ENCODE peak calls at places on chromosomes 2 and 18, in six cellular contexts. One of them, this sample, is unnamed.

GRCh38 chr18:5145168-5145857 is 51.7 kb downstream of the AKAIN1 start:
- DNase-seq in OCI-LY7: no peak
- DNase-seq in fibroblast of lung: no peak
- DNase-seq in hepatocyte: no peak
- DNase-seq in K562: no peak
- DNase-seq in H9: no peak
- DNase-seq in this sample: no peak

GRCh38 chr18:5842653-5843052 is 52.7 kb downstream of the TMEM200C start:
- DNase-seq in K562: no peak
- DNase-seq in OCI-LY7: no peak
- DNase-seq in H9: no peak
- DNase-seq in fibroblast of lung: no peak
- DNase-seq in hepatocyte: no peak
- DNase-seq in this sample: no peak

GRCh38 chr2:42254186-42254911 is 85.2 kb downstream of the EML4 start:
- DNase-seq in K562: no peak
- DNase-seq in hepatocyte: no peak
- DNase-seq in H9: no peak
- DNase-seq in fibroblast of lung: no peak
- DNase-seq in OCI-LY7: peak; percentile 22
- DNase-seq in this sample: no peak

GRCh38 chr2:42935692-42936631 is 143.6 kb upstream of the HAAO start:
- DNase-seq in fibroblast of lung: no peak
- DNase-seq in hepatocyte: no peak
- DNase-seq in K562: no peak
- DNase-seq in H9: no peak
- DNase-seq in OCI-LY7: no peak
- DNase-seq in this sample: no peak

GRCh38 chr2:238009563-238009962 is 42.7 kb downstream of the UBE2F start:
- DNase-seq in fibroblast of lung: no peak
- DNase-seq in H9: no peak
- DNase-seq in K562: no peak
- DNase-seq in hepatocyte: no peak
- DNase-seq in OCI-LY7: no peak
- DNase-seq in this sample: no peak

GRCh38 chr2:113966171-113966570 is 76.3 kb downstream of the ACTR3 start:
- DNase-seq in H9: no peak
- DNase-seq in fibroblast of lung: no peak
- DNase-seq in OCI-LY7: no peak
- DNase-seq in K562: no peak
- DNase-seq in hepatocyte: no peak
- DNase-seq in this sample: no peak

GRCh38 chr2:195320416-195320973 is 336.5 kb upstream of the SLC39A10 start:
- DNase-seq in OCI-LY7: no peak
- DNase-seq in fibroblast of lung: no peak
- DNase-seq in H9: no peak
- DNase-seq in K562: no peak
- DNase-seq in hepatocyte: no peak
- DNase-seq in this sample: no peak

GRCh38 chr2:37543967-37544366 is 127.5 kb downstream of the CDC42EP3 start:
- DNase-seq in H9: no peak
- DNase-seq in K562: no peak
- DNase-seq in hepatocyte: no peak
- DNase-seq in OCI-LY7: no peak
- DNase-seq in fibroblast of lung: no peak
- DNase-seq in this sample: no peak

GRCh38 chr2:219041252-219041651 is at the start of gene CFAP65:
- DNase-seq in hepatocyte: peak; percentile 53
- DNase-seq in K562: peak; percentile 12
- DNase-seq in H9: peak; percentile 71
- DNase-seq in fibroblast of lung: peak; percentile 66
- DNase-seq in OCI-LY7: no peak
- DNase-seq in this sample: peak; percentile 40

GRCh38 chr2:100785621-100786296 is 34.2 kb upstream of the NPAS2 start:
- DNase-seq in OCI-LY7: no peak
- DNase-seq in K562: no peak
- DNase-seq in fibroblast of lung: no peak
- DNase-seq in hepatocyte: no peak
- DNase-seq in H9: no peak
- DNase-seq in this sample: no peak

GRCh38 chr18:24114924-24115549 is 23.8 kb upstream of the CABYR start:
- DNase-seq in H9: no peak
- DNase-seq in fibroblast of lung: peak; percentile 21
- DNase-seq in K562: no peak
- DNase-seq in hepatocyte: no peak
- DNase-seq in OCI-LY7: no peak
- DNase-seq in this sample: no peak

GRCh38 chr2:168189835-168190426 is 57.5 kb downstream of the STK39 start:
- DNase-seq in fibroblast of lung: peak; percentile 28
- DNase-seq in H9: no peak
- DNase-seq in hepatocyte: peak; percentile 34
- DNase-seq in OCI-LY7: no peak
- DNase-seq in K562: no peak
- DNase-seq in this sample: peak; percentile 53

GRCh38 chr18:27922780-27923179 is 254.2 kb downstream of the CDH2 start:
- DNase-seq in K562: no peak
- DNase-seq in OCI-LY7: no peak
- DNase-seq in fibroblast of lung: no peak
- DNase-seq in hepatocyte: no peak
- DNase-seq in H9: no peak
- DNase-seq in this sample: no peak

GRCh38 chr2:235206980-235207579 is 255.3 kb downstream of the SH3BP4 start:
- DNase-seq in K562: no peak
- DNase-seq in OCI-LY7: peak; percentile 42
- DNase-seq in hepatocyte: no peak
- DNase-seq in fibroblast of lung: no peak
- DNase-seq in H9: no peak
- DNase-seq in this sample: no peak

GRCh38 chr2:138157372-138157771 is 193.1 kb downstream of the HNMT start:
- DNase-seq in OCI-LY7: no peak
- DNase-seq in H9: no peak
- DNase-seq in fibroblast of lung: no peak
- DNase-seq in K562: no peak
- DNase-seq in hepatocyte: no peak
- DNase-seq in this sample: no peak

GRCh38 chr2:233244818-233245217 is 6.7 kb upstream of the ATG16L1 start:
- DNase-seq in K562: no peak
- DNase-seq in OCI-LY7: no peak
- DNase-seq in fibroblast of lung: no peak
- DNase-seq in H9: no peak
- DNase-seq in hepatocyte: no peak
- DNase-seq in this sample: no peak

GRCh38 chr2:37340637-37341036 is 3.8 kb upstream of the QPCT start:
- DNase-seq in H9: no peak
- DNase-seq in fibroblast of lung: no peak
- DNase-seq in hepatocyte: no peak
- DNase-seq in K562: no peak
- DNase-seq in OCI-LY7: no peak
- DNase-seq in this sample: no peak

GRCh38 chr2:121008978-121009377 is 273.3 kb downstream of the GLI2 start:
- DNase-seq in hepatocyte: no peak
- DNase-seq in OCI-LY7: peak; percentile 3
- DNase-seq in K562: no peak
- DNase-seq in H9: peak; percentile 68
- DNase-seq in fibroblast of lung: peak; percentile 5
- DNase-seq in this sample: no peak

GRCh38 chr2:121006783-121007489 is 271.3 kb downstream of the GLI2 start:
- DNase-seq in hepatocyte: no peak
- DNase-seq in K562: no peak
- DNase-seq in OCI-LY7: no peak
- DNase-seq in fibroblast of lung: no peak
- DNase-seq in H9: no peak
- DNase-seq in this sample: no peak

GRCh38 chr2:121005512-121005911 is 269.8 kb downstream of the GLI2 start:
- DNase-seq in H9: no peak
- DNase-seq in hepatocyte: no peak
- DNase-seq in K562: no peak
- DNase-seq in OCI-LY7: no peak
- DNase-seq in fibroblast of lung: no peak
- DNase-seq in this sample: no peak

GRCh38 chr2:121004950-121005349 is 269.3 kb downstream of the GLI2 start:
- DNase-seq in fibroblast of lung: no peak
- DNase-seq in OCI-LY7: no peak
- DNase-seq in hepatocyte: no peak
- DNase-seq in K562: no peak
- DNase-seq in H9: no peak
- DNase-seq in this sample: no peak

DNA sequence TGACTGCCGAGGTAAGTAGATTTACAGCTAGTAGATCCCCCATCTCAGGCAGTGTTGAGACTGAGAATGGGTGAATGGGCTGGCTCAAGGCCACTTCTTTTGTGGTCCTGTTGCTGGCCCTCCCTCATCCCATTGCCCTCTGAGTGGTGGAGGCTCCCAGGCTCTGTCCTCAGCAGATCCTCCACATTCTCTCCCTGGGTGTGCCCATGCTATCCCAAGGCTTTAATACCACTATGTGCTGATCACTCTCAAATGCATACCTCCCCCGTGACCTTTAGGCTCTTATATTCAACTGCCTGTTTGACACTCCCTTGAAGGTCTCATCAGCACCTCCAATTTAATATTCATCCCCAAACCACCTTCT is 271.8 kb downstream of the GLI2 start:
- DNase-seq in K562: no peak
- DNase-seq in hepatocyte: no peak
- DNase-seq in H9: no peak
- DNase-seq in fibroblast of lung: no peak
- DNase-seq in OCI-LY7: no peak
- DNase-seq in this sample: no peak
- H2AFZ ChIP-seq in K562: no peak overlapping the region
- H2AFZ ChIP-seq in hepatocyte: no peak overlapping the region
- H2AFZ ChIP-seq in H9: no peak overlapping the region
- H2AFZ ChIP-seq in fibroblast of lung: no peak overlapping the region
- H2AFZ ChIP-seq in OCI-LY7: no peak overlapping the region
- H2AFZ ChIP-seq in this sample: no peak overlapping the region

GRCh38 chr2:225104971-225105370 is 62.7 kb upstream of the DOCK10 start:
- DNase-seq in fibroblast of lung: no peak
- DNase-seq in hepatocyte: no peak
- DNase-seq in H9: no peak
- DNase-seq in OCI-LY7: no peak
- DNase-seq in K562: no peak
- DNase-seq in this sample: no peak

GRCh38 chr2:225104321-225104720 is 62.1 kb upstream of the DOCK10 start:
- DNase-seq in OCI-LY7: no peak
- DNase-seq in hepatocyte: no peak
- DNase-seq in K562: no peak
- DNase-seq in fibroblast of lung: no peak
- DNase-seq in H9: no peak
- DNase-seq in this sample: peak; percentile 8

GRCh38 chr2:225100856-225101294 is 58.6 kb upstream of the DOCK10 start:
- DNase-seq in H9: no peak
- DNase-seq in hepatocyte: peak; percentile 5
- DNase-seq in OCI-LY7: no peak
- DNase-seq in fibroblast of lung: peak; percentile 87
- DNase-seq in K562: no peak
- DNase-seq in this sample: peak; percentile 57

GRCh38 chr2:225100269-225100668 is 58.0 kb upstream of the DOCK10 start:
- DNase-seq in fibroblast of lung: no peak
- DNase-seq in K562: no peak
- DNase-seq in H9: no peak
- DNase-seq in OCI-LY7: no peak
- DNase-seq in hepatocyte: no peak
- DNase-seq in this sample: peak; percentile 12

DNA sequence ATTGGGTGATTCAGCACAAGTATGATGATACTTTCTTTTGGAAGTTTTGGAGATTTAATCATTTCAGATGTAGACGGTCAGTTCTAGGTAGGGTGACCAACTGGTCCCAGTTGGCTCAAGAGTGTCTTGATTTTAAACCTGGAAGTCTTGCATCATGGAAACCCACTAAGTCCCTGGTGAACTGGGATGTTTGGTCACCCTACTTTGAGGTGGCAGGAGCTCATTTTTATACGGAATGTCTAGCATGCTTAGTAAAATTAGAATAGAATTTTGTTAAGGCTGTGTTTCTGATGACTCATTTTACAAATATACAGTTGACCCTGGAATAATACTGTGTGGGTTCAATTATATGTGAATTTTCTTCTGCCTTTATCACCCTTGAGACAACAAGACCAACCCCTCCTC is 61.5 kb upstream of the DOCK10 start:
- DNase-seq in K562: no peak
- DNase-seq in OCI-LY7: no peak
- DNase-seq in hepatocyte: no peak
- DNase-seq in H9: no peak
- DNase-seq in fibroblast of lung: peak; percentile 34
- DNase-seq in this sample: peak; percentile 24
- H2AFZ ChIP-seq in K562: no peak overlapping the region
- H2AFZ ChIP-seq in OCI-LY7: no peak overlapping the region
- H2AFZ ChIP-seq in hepatocyte: no peak overlapping the region
- H2AFZ ChIP-seq in H9: no peak overlapping the region
- H2AFZ ChIP-seq in fibroblast of lung: peak overlapping the region; percentile 31
- H2AFZ ChIP-seq in this sample: peak overlapping the region; percentile 54

GRCh38 chr2:85497944-85498630 is 40.9 kb upstream of the MAT2A start:
- DNase-seq in OCI-LY7: no peak
- DNase-seq in fibroblast of lung: no peak
- DNase-seq in K562: no peak
- DNase-seq in hepatocyte: no peak
- DNase-seq in H9: no peak
- DNase-seq in this sample: no peak
- H2AFZ ChIP-seq in OCI-LY7: no peak overlapping the region
- H2AFZ ChIP-seq in fibroblast of lung: no peak overlapping the region
- H2AFZ ChIP-seq in K562: peak overlapping the region; percentile 25
- H2AFZ ChIP-seq in hepatocyte: no peak overlapping the region
- H2AFZ ChIP-seq in H9: no peak overlapping the region
- H2AFZ ChIP-seq in this sample: no peak overlapping the region

GRCh38 chr2:207711750-207712487 is 479 bp downstream of the CCNYL1 start:
- DNase-seq in hepatocyte: peak; percentile 63
- DNase-seq in H9: peak; percentile 51
- DNase-seq in OCI-LY7: peak; percentile 76
- DNase-seq in fibroblast of lung: peak; percentile 33
- DNase-seq in K562: peak; percentile 31
- DNase-seq in this sample: peak; percentile 55
- H2AFZ ChIP-seq in hepatocyte: peak overlapping the region; percentile 70
- H2AFZ ChIP-seq in H9: no peak overlapping the region
- H2AFZ ChIP-seq in OCI-LY7: peak overlapping the region; percentile 55
- H2AFZ ChIP-seq in fibroblast of lung: peak overlapping the region; percentile 73
- H2AFZ ChIP-seq in K562: peak overlapping the region; percentile 82
- H2AFZ ChIP-seq in this sample: peak overlapping the region; percentile 92

DNA sequence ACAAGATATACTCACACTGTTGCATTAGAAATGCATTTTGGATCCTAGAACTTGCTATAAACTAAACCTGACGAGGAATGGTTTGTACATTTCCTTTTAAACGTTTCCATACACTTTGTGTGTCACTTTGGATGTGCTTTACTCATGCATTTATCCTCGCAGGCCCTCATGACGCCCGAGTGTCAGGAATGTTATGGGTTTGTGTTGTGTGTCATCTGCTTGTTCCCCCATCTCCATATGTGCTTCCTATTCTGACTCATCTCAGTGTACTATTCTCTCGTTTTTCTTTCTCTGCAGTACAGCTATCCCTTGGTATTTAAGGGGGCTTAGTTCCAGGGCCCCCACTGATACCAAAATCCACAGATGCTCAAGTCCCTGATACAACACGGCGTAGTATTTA is 121.5 kb upstream of the RASGRP3 start:
- DNase-seq in OCI-LY7: no peak
- DNase-seq in hepatocyte: no peak
- DNase-seq in H9: no peak
- DNase-seq in K562: no peak
- DNase-seq in fibroblast of lung: peak; percentile 67
- DNase-seq in this sample: no peak
- H2AFZ ChIP-seq in OCI-LY7: no peak overlapping the region
- H2AFZ ChIP-seq in hepatocyte: no peak overlapping the region
- H2AFZ ChIP-seq in H9: no peak overlapping the region
- H2AFZ ChIP-seq in K562: no peak overlapping the region
- H2AFZ ChIP-seq in fibroblast of lung: no peak overlapping the region
- H2AFZ ChIP-seq in this sample: no peak overlapping the region

GRCh38 chr2:48415765-48416515 is 114.0 kb upstream of the STON1 start:
- DNase-seq in K562: no peak
- DNase-seq in OCI-LY7: no peak
- DNase-seq in hepatocyte: peak; percentile 38
- DNase-seq in H9: no peak
- DNase-seq in fibroblast of lung: no peak
- DNase-seq in this sample: no peak
- H2AFZ ChIP-seq in K562: no peak overlapping the region
- H2AFZ ChIP-seq in OCI-LY7: no peak overlapping the region
- H2AFZ ChIP-seq in hepatocyte: no peak overlapping the region
- H2AFZ ChIP-seq in H9: no peak overlapping the region
- H2AFZ ChIP-seq in fibroblast of lung: no peak overlapping the region
- H2AFZ ChIP-seq in this sample: no peak overlapping the region